ENCODE peak calls at places on chromosomes 4 and X, in four cellular contexts. One of them, this sample, is unnamed.
A peak's percentile ranks its signal among the peaks of the same experiment; 100 is the strongest.

GRCh38 chr4:147526272-147526654 is 45.4 kb downstream of the EDNRA start:
- DNase-seq in fibroblast of pulmonary artery: no peak
- DNase-seq in cardiac muscle cell: no peak
- DNase-seq in fibroblast of lung: no peak
- DNase-seq in this sample: no peak

GRCh38 chr4:7344650-7345049 is 90.1 kb downstream of the PSAPL1 start:
- DNase-seq in fibroblast of pulmonary artery: no peak
- DNase-seq in cardiac muscle cell: no peak
- DNase-seq in fibroblast of lung: peak; percentile 36
- DNase-seq in this sample: no peak

GRCh38 chr4:177385576-177386320 is 56.5 kb downstream of the AGA start:
- DNase-seq in fibroblast of pulmonary artery: no peak
- DNase-seq in cardiac muscle cell: no peak
- DNase-seq in fibroblast of lung: peak; percentile 27
- DNase-seq in this sample: no peak

GRCh38 chr4:79281577-79282359 is 44.1 kb downstream of the NAA11 start:
- DNase-seq in fibroblast of pulmonary artery: no peak
- DNase-seq in cardiac muscle cell: no peak
- DNase-seq in fibroblast of lung: no peak
- DNase-seq in this sample: no peak

GRCh38 chrX:37722595-37722994 is 37.0 kb downstream of the XK start:
- DNase-seq in fibroblast of pulmonary artery: no peak
- DNase-seq in cardiac muscle cell: no peak
- DNase-seq in fibroblast of lung: no peak
- DNase-seq in this sample: no peak

GRCh38 chr4:1510931-1511330 is 104.7 kb upstream of the NKX1-1 start:
- DNase-seq in fibroblast of pulmonary artery: no peak
- DNase-seq in cardiac muscle cell: no peak
- DNase-seq in fibroblast of lung: no peak
- DNase-seq in this sample: no peak

GRCh38 chr4:40458109-40458508 is 123.0 kb downstream of the CHRNA9 start:
- DNase-seq in fibroblast of pulmonary artery: no peak
- DNase-seq in cardiac muscle cell: no peak
- DNase-seq in fibroblast of lung: no peak
- DNase-seq in this sample: no peak

GRCh38 chrX:17484592-17484991 is 109.6 kb downstream of the NHS start:
- DNase-seq in fibroblast of pulmonary artery: no peak
- DNase-seq in cardiac muscle cell: no peak
- DNase-seq in fibroblast of lung: no peak
- DNase-seq in this sample: no peak

GRCh38 chr4:1406416-1406945 is at the start of gene NKX1-1:
- DNase-seq in fibroblast of pulmonary artery: no peak
- DNase-seq in cardiac muscle cell: no peak
- DNase-seq in fibroblast of lung: no peak
- DNase-seq in this sample: no peak

GRCh38 chr4:140136509-140136908 is 17.5 kb downstream of the MAML3 start:
- DNase-seq in fibroblast of pulmonary artery: peak; percentile 38
- DNase-seq in cardiac muscle cell: no peak
- DNase-seq in fibroblast of lung: peak; percentile 72
- DNase-seq in this sample: no peak

GRCh38 chrX:45619290-45619689 is 418.6 kb upstream of the DIPK2B start:
- DNase-seq in fibroblast of pulmonary artery: peak; percentile 26
- DNase-seq in cardiac muscle cell: peak; percentile 7
- DNase-seq in fibroblast of lung: peak; percentile 73
- DNase-seq in this sample: no peak

GRCh38 chr4:162201673-162202072 is 37.9 kb upstream of the FSTL5 start:
- DNase-seq in fibroblast of pulmonary artery: peak; percentile 0
- DNase-seq in cardiac muscle cell: no peak
- DNase-seq in fibroblast of lung: peak; percentile 85
- DNase-seq in this sample: no peak

GRCh38 chrX:154019633-154020499 is at the start of gene IRAK1:
- DNase-seq in fibroblast of pulmonary artery: peak; percentile 60
- DNase-seq in cardiac muscle cell: peak; percentile 51
- DNase-seq in fibroblast of lung: peak; percentile 57
- DNase-seq in this sample: no peak

GRCh38 chr4:121669163-121669550 is 27.6 kb downstream of the ANXA5 start:
- DNase-seq in fibroblast of pulmonary artery: no peak
- DNase-seq in cardiac muscle cell: no peak
- DNase-seq in fibroblast of lung: peak; percentile 74
- DNase-seq in this sample: no peak

GRCh38 chr4:138669479-138670165 is 346.0 kb upstream of the NOCT start:
- DNase-seq in fibroblast of pulmonary artery: peak; percentile 53
- DNase-seq in cardiac muscle cell: no peak
- DNase-seq in fibroblast of lung: peak; percentile 98
- DNase-seq in this sample: no peak

DNA sequence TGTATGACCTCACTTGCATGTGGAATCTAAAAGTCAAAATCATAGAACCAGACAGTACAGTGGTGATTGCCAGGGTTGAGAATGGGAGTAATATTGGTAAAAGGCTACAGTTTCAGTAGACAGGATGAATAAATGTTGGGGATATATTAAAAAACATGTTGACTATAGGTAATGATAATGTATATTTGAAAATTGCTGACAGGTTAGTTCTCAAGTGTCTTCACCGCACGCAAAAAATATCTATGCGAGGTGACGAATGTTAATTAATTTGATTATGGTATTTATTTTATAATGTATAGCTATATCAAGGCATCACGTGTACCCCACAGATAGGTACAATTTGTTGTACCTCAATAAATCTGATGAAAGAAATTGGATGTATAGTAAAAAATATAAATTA is 909.6 kb upstream of the NDST4 start:
- DNase-seq in fibroblast of pulmonary artery: no peak
- DNase-seq in cardiac muscle cell: no peak
- DNase-seq in fibroblast of lung: no peak
- DNase-seq in this sample: no peak
- TF ChIP-seq CTCF in fibroblast of pulmonary artery: no peak
- TF ChIP-seq CTCF in cardiac muscle cell: no peak
- TF ChIP-seq CTCF in fibroblast of lung: no peak
- TF ChIP-seq CTCF in this sample: no peak

DNA sequence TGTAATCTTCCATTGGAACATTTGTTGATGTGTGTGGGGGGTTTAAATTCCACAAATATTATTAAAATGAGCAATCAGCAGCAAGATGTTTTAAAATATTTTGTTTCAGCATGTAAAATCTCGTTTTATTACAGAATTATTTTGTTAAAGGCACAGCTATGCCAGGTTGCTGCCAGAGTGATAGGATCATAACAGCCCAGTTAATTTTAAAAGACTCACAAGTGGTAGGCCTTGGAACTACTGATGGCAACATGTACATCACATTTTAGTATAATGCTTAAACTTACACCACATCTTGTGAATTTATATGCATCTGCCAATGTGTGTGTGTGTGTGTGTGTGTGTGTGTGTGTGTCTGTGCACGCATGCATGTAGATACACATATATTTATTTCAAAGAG is 97.8 kb upstream of the SPRY1 start:
- DNase-seq in fibroblast of pulmonary artery: no peak
- DNase-seq in cardiac muscle cell: no peak
- DNase-seq in fibroblast of lung: no peak
- DNase-seq in this sample: no peak
- H3K4me3 ChIP-seq in fibroblast of pulmonary artery: no peak overlapping the region
- H3K4me3 ChIP-seq in cardiac muscle cell: no peak overlapping the region
- H3K4me3 ChIP-seq in fibroblast of lung: no peak overlapping the region
- H3K4me3 ChIP-seq in this sample: no peak overlapping the region

DNA sequence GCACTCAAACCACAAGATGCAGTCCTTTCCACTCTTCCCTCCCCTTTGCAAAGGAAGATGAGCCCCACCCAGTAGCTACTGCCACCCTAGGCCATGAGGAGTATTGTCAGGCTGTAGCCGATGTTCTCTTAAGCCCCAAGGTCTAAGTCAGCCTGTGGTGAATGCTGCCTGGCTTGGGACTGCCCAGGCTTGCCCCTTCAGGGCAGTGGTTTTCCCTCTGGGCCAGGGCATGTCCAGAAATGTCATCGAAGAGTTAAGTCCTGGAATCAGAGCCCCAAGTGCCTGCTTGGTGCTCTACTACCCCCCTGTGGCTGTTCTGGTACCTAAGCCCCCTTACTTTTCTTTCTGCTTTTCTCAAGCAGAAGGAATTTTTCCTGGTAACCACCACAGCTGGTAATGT is 11.8 kb upstream of the PGK1 start:
- DNase-seq in fibroblast of pulmonary artery: peak; percentile 67
- DNase-seq in cardiac muscle cell: peak; percentile 52
- DNase-seq in fibroblast of lung: peak; percentile 52
- DNase-seq in this sample: no peak
- TF ChIP-seq CTCF in fibroblast of pulmonary artery: peak; percentile 54
- TF ChIP-seq CTCF in cardiac muscle cell: peak; percentile 44
- TF ChIP-seq CTCF in fibroblast of lung: peak; percentile 60
- TF ChIP-seq CTCF in this sample: peak; percentile 54

GRCh38 chrX:107673933-107674479 is 45.7 kb downstream of the PRPS1 start:
- DNase-seq in fibroblast of pulmonary artery: peak; percentile 95
- DNase-seq in cardiac muscle cell: no peak
- DNase-seq in fibroblast of lung: no peak
- DNase-seq in this sample: peak; percentile 79

GRCh38 chrX:107673401-107673800 is 45.1 kb downstream of the PRPS1 start:
- DNase-seq in fibroblast of pulmonary artery: no peak
- DNase-seq in cardiac muscle cell: no peak
- DNase-seq in fibroblast of lung: no peak
- DNase-seq in this sample: no peak

GRCh38 chrX:107674480-107675364 is 46.4 kb downstream of the PRPS1 start:
- DNase-seq in fibroblast of pulmonary artery: peak; percentile 92
- DNase-seq in cardiac muscle cell: no peak
- DNase-seq in fibroblast of lung: peak; percentile 25
- DNase-seq in this sample: no peak

GRCh38 chrX:107675365-107675654 is 47.0 kb downstream of the PRPS1 start:
- DNase-seq in fibroblast of pulmonary artery: no peak
- DNase-seq in cardiac muscle cell: no peak
- DNase-seq in fibroblast of lung: no peak
- DNase-seq in this sample: no peak

GRCh38 chrX:107672955-107673378 is 44.7 kb downstream of the PRPS1 start:
- DNase-seq in fibroblast of pulmonary artery: peak; percentile 89
- DNase-seq in cardiac muscle cell: peak; percentile 81
- DNase-seq in fibroblast of lung: peak; percentile 70
- DNase-seq in this sample: peak; percentile 59
- H3K4me3 ChIP-seq in fibroblast of pulmonary artery: no peak overlapping the region
- H3K4me3 ChIP-seq in cardiac muscle cell: no peak overlapping the region
- H3K4me3 ChIP-seq in fibroblast of lung: no peak overlapping the region
- H3K4me3 ChIP-seq in this sample: no peak overlapping the region

DNA sequence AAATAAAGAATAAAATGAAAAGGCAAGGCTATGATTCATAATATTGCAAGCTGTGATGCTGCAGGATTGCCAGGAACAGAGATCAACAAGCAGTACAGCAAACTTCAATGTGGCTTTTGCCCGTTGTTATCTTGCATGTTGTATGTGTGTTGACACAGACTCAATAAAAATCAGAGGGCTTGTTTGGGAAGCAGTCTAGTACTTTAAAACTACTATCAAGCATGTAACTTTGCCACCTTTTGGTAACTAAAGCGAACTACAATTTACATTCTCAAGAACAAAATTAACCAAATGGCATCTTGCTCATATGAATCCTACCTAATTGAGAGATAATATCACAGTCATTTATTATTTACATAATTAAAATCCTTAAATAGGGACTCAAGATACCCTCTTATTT is 79.8 kb upstream of the GPM6A start:
- DNase-seq in fibroblast of pulmonary artery: peak; percentile 32
- DNase-seq in cardiac muscle cell: peak; percentile 26
- DNase-seq in fibroblast of lung: peak; percentile 39
- DNase-seq in this sample: no peak
- TF ChIP-seq CTCF in fibroblast of pulmonary artery: peak; percentile 33
- TF ChIP-seq CTCF in cardiac muscle cell: peak; percentile 8
- TF ChIP-seq CTCF in fibroblast of lung: peak; percentile 34
- TF ChIP-seq CTCF in this sample: peak; percentile 26

GRCh38 chr4:36290641-36291040 is 9.2 kb downstream of the DTHD1 start:
- DNase-seq in fibroblast of pulmonary artery: no peak
- DNase-seq in cardiac muscle cell: no peak
- DNase-seq in fibroblast of lung: no peak
- DNase-seq in this sample: no peak
- H3K4me3 ChIP-seq in fibroblast of pulmonary artery: no peak overlapping the region
- H3K4me3 ChIP-seq in cardiac muscle cell: no peak overlapping the region
- H3K4me3 ChIP-seq in fibroblast of lung: no peak overlapping the region
- H3K4me3 ChIP-seq in this sample: no peak overlapping the region

GRCh38 chr4:124783847-124784246 is 71.3 kb upstream of the ANKRD50 start:
- DNase-seq in fibroblast of pulmonary artery: peak; percentile 31
- DNase-seq in cardiac muscle cell: no peak
- DNase-seq in fibroblast of lung: peak; percentile 48
- DNase-seq in this sample: no peak

GRCh38 chr4:124785645-124786044 is 73.1 kb upstream of the ANKRD50 start:
- DNase-seq in fibroblast of pulmonary artery: no peak
- DNase-seq in cardiac muscle cell: no peak
- DNase-seq in fibroblast of lung: no peak
- DNase-seq in this sample: no peak
- TF ChIP-seq CTCF in fibroblast of pulmonary artery: peak; percentile 6
- TF ChIP-seq CTCF in cardiac muscle cell: no peak
- TF ChIP-seq CTCF in fibroblast of lung: no peak
- TF ChIP-seq CTCF in this sample: no peak

GRCh38 chr4:6199344-6199921 is 916 bp downstream of the JAKMIP1 start:
- DNase-seq in fibroblast of pulmonary artery: no peak
- DNase-seq in cardiac muscle cell: peak; percentile 12
- DNase-seq in fibroblast of lung: no peak
- DNase-seq in this sample: no peak
- H3K4me3 ChIP-seq in fibroblast of pulmonary artery: no peak overlapping the region
- H3K4me3 ChIP-seq in cardiac muscle cell: peak overlapping the region; percentile 95
- H3K4me3 ChIP-seq in fibroblast of lung: no peak overlapping the region
- H3K4me3 ChIP-seq in this sample: peak overlapping the region; percentile 78

GRCh38 chr4:73308286-73308685 is 49.7 kb upstream of the ANKRD17 start:
- DNase-seq in fibroblast of pulmonary artery: peak; percentile 55
- DNase-seq in cardiac muscle cell: no peak
- DNase-seq in fibroblast of lung: peak; percentile 34
- DNase-seq in this sample: no peak
- TF ChIP-seq CTCF in fibroblast of pulmonary artery: peak; percentile 58
- TF ChIP-seq CTCF in cardiac muscle cell: peak; percentile 52
- TF ChIP-seq CTCF in fibroblast of lung: peak; percentile 46
- TF ChIP-seq CTCF in this sample: peak; percentile 29

DNA sequence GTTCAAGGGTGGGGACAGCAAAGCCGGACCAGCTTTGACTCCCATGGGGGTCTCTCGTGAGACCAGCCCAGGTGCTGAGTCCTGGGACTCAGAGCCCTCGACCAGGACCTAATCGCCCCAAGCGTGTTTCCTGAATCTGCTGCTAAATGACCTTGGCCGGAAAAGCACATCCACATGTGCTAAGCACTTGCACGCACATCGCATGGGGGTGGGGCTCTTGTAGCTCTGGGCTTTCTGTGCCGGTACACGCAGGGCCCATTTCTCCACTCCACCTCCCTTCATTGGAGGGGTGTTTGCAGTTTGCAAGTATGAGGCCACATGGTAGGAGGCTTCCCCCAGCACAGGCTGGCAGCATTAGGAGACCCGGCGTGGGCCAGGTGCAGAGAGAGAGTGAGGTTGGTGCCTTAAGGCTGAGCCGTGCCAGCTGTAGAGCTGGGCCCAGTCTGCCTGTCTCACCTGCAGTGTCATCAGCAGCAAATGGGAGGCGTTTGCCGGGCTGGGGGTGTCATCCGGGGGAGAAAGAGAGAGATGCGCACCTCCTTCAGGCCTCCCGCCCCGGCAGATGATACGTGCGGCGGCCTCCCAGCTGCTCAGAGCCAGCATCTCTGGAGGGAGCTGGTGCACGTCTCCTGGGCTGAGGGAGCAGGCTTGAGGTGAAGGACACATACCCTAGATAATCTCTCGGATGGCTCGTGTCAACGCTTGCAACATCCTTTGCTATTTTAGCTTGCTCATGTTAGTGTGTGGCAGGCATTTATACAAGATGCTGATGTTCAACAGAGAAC is 45.2 kb upstream of the CLCN4 start:
- DNase-seq in fibroblast of pulmonary artery: no peak
- DNase-seq in cardiac muscle cell: no peak
- DNase-seq in fibroblast of lung: no peak
- DNase-seq in this sample: peak; percentile 47
- H3K4me3 ChIP-seq in fibroblast of pulmonary artery: no peak overlapping the region
- H3K4me3 ChIP-seq in cardiac muscle cell: no peak overlapping the region
- H3K4me3 ChIP-seq in fibroblast of lung: no peak overlapping the region
- H3K4me3 ChIP-seq in this sample: no peak overlapping the region

This sample was measured in GM12864.